ENCODE peak calls at places on chromosomes 1 and 21, in ten cellular contexts. G, C, K, X, E, L, Q, I, T and M are unnamed samples. For H3K36me3 and H3K4me1, the result is how much of the 10 kb centered on the place peaks cover.

GRCh38 chr1:195897072-195897471 is 711.2 kb downstream of the KCNT2 start:
- DNase-seq in G (no peak), C (no peak), K (no peak), X (peak), E (no peak), L (no peak), Q (no peak), I (no peak), T (no peak), M (peak)

GRCh38 chr1:98048234-98048633 is 127.4 kb upstream of the DPYD start:
- DNase-seq in G (peak), C (peak), K (peak), X (peak), E (peak), L (peak), Q (peak), I (peak), T (peak), M (peak)

GRCh38 chr1:54273092-54273836 is 73.3 kb downstream of the MRPL37 start:
- DNase-seq in G (peak), C (peak), K (no peak), X (no peak), E (no peak), L (peak), Q (peak), I (peak), T (peak), M (peak)

GRCh38 chr1:51523931-51524330 is 4.9 kb upstream of the EPS15 start:
- DNase-seq in G (no peak), C (no peak), K (no peak), X (no peak), E (no peak), L (no peak), Q (no peak), I (no peak), T (no peak), M (no peak)

GRCh38 chr1:161440312-161440894 is 64.9 kb upstream of the FCGR2A start:
- DNase-seq in G (peak), C (peak), K (peak), X (peak), E (peak), L (peak), Q (peak), I (peak), T (peak), M (peak)

GRCh38 chr1:104402178-104402577 is 652.5 kb downstream of the AMY1C start:
- DNase-seq in G (no peak), C (no peak), K (no peak), X (no peak), E (no peak), L (no peak), Q (no peak), I (no peak), T (no peak), M (no peak)

GRCh38 chr1:190436615-190437014 is 41.0 kb downstream of the BRINP3 start:
- DNase-seq in G (no peak), C (no peak), K (no peak), X (peak), E (no peak), L (no peak), Q (peak), I (no peak), T (peak), M (no peak)

GRCh38 chr1:2948751-2949680 is 72.3 kb upstream of the ACTRT2 start:
- DNase-seq in G (no peak), C (no peak), K (no peak), X (no peak), E (no peak), L (no peak), Q (no peak), I (no peak), T (no peak), M (no peak)

GRCh38 chr1:67601539-67601938 is 83.5 kb upstream of the GADD45A start:
- DNase-seq in G (no peak), C (no peak), K (no peak), X (no peak), E (no peak), L (no peak), Q (no peak), I (no peak), T (no peak), M (no peak)

DNA sequence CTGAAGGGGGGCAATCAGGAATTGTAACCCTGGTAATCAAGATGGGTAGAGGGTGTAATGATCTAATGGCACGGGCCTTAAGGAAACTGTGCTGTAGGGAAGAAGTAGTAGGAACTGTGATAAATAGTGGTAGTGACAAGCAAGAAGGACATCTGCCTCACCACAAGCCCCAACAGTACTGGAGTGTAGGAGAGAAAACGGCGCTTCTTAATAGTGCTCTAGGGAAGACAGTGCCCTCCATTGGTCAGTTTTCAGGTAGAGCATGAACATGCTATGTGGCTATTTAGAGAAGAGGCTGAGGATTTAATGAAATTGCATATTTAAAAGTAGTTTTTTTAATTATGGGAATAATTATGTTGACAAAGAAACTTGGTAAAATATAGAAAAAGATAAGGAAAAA is 32.2 kb downstream of the SLC30A7 start:
- DNase-seq in G (no peak), C (no peak), K (no peak), X (no peak), E (peak), L (no peak), Q (no peak), I (no peak), T (no peak), M (peak)
- H3K36me3 ChIP-seq in G (under half), C (under half), K (under half), X (under half), E (under half), L (under half), Q (under half), I (under half), T (under half), M (under half)

GRCh38 chr21:36696390-36696639 is 2.6 kb upstream of the SIM2 start:
- DNase-seq in G (no peak), C (no peak), K (no peak), X (no peak), E (no peak), L (no peak), Q (no peak), I (no peak), T (no peak), M (no peak)
- H3K4me1 ChIP-seq in G (half or more), C (under half), K (under half), X (under half), E (under half), L (half or more), Q (under half), I (under half), T (under half), M (under half)

GRCh38 chr1:94069649-94070285 is 51.2 kb downstream of the ABCA4 start:
- DNase-seq in G (no peak), C (no peak), K (no peak), X (peak), E (no peak), L (no peak), Q (no peak), I (no peak), T (no peak), M (no peak)

GRCh38 chr1:94070746-94071318 is 50.1 kb downstream of the ABCA4 start:
- DNase-seq in G (no peak), C (no peak), K (no peak), X (no peak), E (no peak), L (no peak), Q (no peak), I (no peak), T (no peak), M (no peak)

GRCh38 chr1:94067196-94067595 is 53.8 kb downstream of the ABCA4 start:
- DNase-seq in G (no peak), C (no peak), K (no peak), X (peak), E (no peak), L (no peak), Q (peak), I (no peak), T (peak), M (no peak)

GRCh38 chr1:94068096-94068830 is 52.7 kb downstream of the ABCA4 start:
- DNase-seq in G (peak), C (peak), K (no peak), X (peak), E (no peak), L (no peak), Q (peak), I (no peak), T (no peak), M (no peak)

GRCh38 chr1:94068831-94069648 is 51.9 kb downstream of the ABCA4 start:
- DNase-seq in G (peak), C (peak), K (no peak), X (peak), E (no peak), L (peak), Q (peak), I (peak), T (peak), M (peak)
- H3K27ac ChIP-seq in G (peak), C (peak), K (no peak), X (peak), E (no peak), L (peak), Q (peak), I (peak), T (peak), M (peak)

GRCh38 chr21:33345751-33346238 is 21.0 kb downstream of the IFNAR1 start:
- DNase-seq in G (no peak), C (no peak), K (no peak), X (no peak), E (no peak), L (no peak), Q (no peak), I (no peak), T (no peak), M (no peak)
- H3K36me3 ChIP-seq in G (under half), C (under half), K (under half), X (under half), E (half or more), L (half or more), Q (under half), I (half or more), T (under half), M (half or more)